ENCODE peak calls at places on chromosomes 12 and 14, in four cellular contexts. T is WTC11, Y is HepG2, M is SK-N-SH. X is an unnamed sample.

GRCh38 chr12:43029971-43030370 is 440.4 kb upstream of the PRICKLE1 start:
- DNase-seq in Y (no peak), T (no peak), M (no peak), X (no peak)

GRCh38 chr12:113241191-113242017 is 20.1 kb downstream of the TPCN1 start:
- DNase-seq in M (no peak), T (no peak), Y (peak; percentile 25), X (no peak)

GRCh38 chr12:56104815-56105476 is 587 bp downstream of the PA2G4 start:
- DNase-seq in M (peak; percentile 57), T (peak; percentile 26), Y (no peak), X (peak; percentile 70)

GRCh38 chr14:92962831-92963095 is 39.8 kb downstream of the CHGA start:
- DNase-seq in Y (no peak), M (no peak), T (no peak), X (no peak)

GRCh38 chr12:4281173-4281654 is 7.7 kb downstream of the CCND2 start:
- DNase-seq in T (no peak), M (no peak), Y (no peak), X (no peak)

GRCh38 chr14:35117112-35117511 is 4.7 kb downstream of the PPP2R3C start:
- DNase-seq in M (no peak), Y (no peak), T (no peak), X (no peak)

GRCh38 chr12:89960607-89961394 is 252.2 kb upstream of the ATP2B1 start:
- DNase-seq in T (no peak), Y (no peak), M (no peak), X (no peak)

GRCh38 chr12:119334459-119335170 is at the start of gene CCDC60:
- DNase-seq in T (peak; percentile 94), M (no peak), Y (no peak), X (peak; percentile 87)

GRCh38 chr12:124332068-124332672 is 37.3 kb downstream of the RFLNA start:
- DNase-seq in M (peak; percentile 73), Y (no peak), T (peak; percentile 59), X (peak; percentile 56)

GRCh38 chr12:75087656-75088055 is 122.0 kb downstream of the KCNC2 start:
- DNase-seq in T (no peak), Y (no peak), M (no peak), X (no peak)

GRCh38 chr12:76106631-76107030 is 22.1 kb upstream of the NAP1L1 start:
- DNase-seq in M (no peak), T (no peak), Y (no peak), X (no peak)

GRCh38 chr14:54366726-54367707 is 29.8 kb upstream of the CDKN3 start:
- DNase-seq in M (peak; percentile 30), Y (peak; percentile 84), T (peak; percentile 46), X (no peak)

GRCh38 chr14:36022765-36023415 is 153.6 kb downstream of the PTCSC3 start:
- DNase-seq in M (no peak), T (no peak), Y (no peak), X (no peak)

GRCh38 chr14:71012888-71013287 is 105.6 kb downstream of the PCNX1 start:
- DNase-seq in M (no peak), T (no peak), Y (no peak), X (no peak)

GRCh38 chr12:15899282-15899870 is 11.8 kb upstream of the DERA start:
- DNase-seq in Y (peak; percentile 30), M (no peak), T (no peak), X (no peak)

GRCh38 chr14:103628221-103628683 is 759 bp upstream of the KLC1 start:
- DNase-seq in Y (no peak), M (peak; percentile 72), T (peak; percentile 68), X (peak; percentile 75)

GRCh38 chr14:104155513-104155912 is 17.1 kb downstream of the KIF26A start:
- DNase-seq in M (no peak), T (no peak), Y (no peak), X (peak; percentile 17)

GRCh38 chr12:32828552-32828951 is 68.0 kb downstream of the PKP2 start:
- DNase-seq in M (no peak), Y (no peak), T (no peak), X (no peak)

GRCh38 chr14:76724827-76725550 is 36.3 kb upstream of the VASH1 start:
- DNase-seq in M (no peak), Y (no peak), T (no peak), X (no peak)

GRCh38 chr12:93803408-93803807 is 126.2 kb downstream of the CRADD start:
- DNase-seq in M (no peak), T (no peak), Y (no peak), X (no peak)

GRCh38 chr14:20347747-20348146 is 4.3 kb downstream of the PARP2 start:
- DNase-seq in M (no peak), T (no peak), Y (peak; percentile 85), X (no peak)

GRCh38 chr12:47977772-47978597 is 14.6 kb downstream of the TMEM106C start:
- DNase-seq in T (no peak), Y (no peak), M (no peak), X (no peak)

GRCh38 chr12:19411234-19412221 is 27.8 kb upstream of the AEBP2 start:
- DNase-seq in T (peak; percentile 39), M (no peak), Y (no peak), X (no peak)
- TF ChIP-seq FOXJ3 in T (no peak), M (no peak), Y (no peak), X (no peak)

GRCh38 chr12:125856899-125857298 is 791.7 kb downstream of the AACS start:
- DNase-seq in T (no peak), Y (no peak), M (no peak), X (no peak)

GRCh38 chr12:125860672-125861288 is 795.5 kb downstream of the AACS start:
- DNase-seq in T (no peak), M (peak; percentile 3), Y (no peak), X (no peak)

GRCh38 chr12:125856366-125856765 is 791.1 kb downstream of the AACS start:
- DNase-seq in T (no peak), M (no peak), Y (no peak), X (no peak)

DNA sequence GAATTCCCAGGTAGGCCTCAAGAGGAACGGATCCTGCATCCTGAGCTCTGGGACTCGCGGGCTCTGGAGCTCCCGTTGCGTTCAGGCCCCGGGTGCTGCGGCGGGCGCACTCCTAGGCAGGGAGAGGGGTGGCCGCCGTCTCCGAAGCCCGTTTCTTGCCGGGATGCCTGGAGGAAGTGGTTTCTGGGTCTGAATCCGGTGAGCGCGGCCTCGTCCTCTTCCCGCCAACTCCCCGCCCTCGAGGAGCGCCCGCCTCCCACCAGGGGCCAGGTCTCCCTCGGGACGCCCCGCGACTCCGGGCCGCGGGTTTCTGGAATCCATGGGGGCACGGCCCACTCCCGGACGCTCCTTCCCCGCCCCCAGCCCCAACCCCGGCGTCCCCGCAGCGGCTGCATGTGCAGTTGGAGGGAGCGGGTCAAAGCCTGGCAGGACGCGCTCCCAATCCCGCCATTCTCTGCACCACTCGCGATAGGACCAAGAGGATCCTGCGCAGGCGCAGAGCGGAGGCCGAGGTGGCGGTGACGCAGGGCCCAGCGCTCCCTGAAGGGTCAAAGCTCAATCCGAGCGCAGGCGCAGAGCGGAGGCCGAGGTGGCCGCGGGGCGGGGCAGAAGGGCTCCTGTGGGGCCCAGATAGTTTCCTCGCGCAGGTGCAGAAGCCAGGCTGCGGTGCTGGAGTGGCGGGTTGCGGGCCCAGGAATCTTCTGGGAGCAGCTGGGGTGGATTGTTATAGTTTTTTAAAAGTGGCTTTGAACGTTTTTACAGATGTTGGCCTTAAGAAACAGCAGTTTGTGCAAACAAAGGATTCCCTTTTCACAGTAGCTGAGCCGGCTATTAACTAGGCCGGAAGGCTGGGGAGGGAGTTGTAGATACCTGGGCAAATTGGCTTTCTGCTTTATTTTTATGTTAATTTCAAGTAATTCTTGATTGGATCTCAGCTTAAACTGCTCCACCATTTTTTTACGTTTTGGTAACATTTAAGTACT is 796.4 kb downstream of the AACS start:
- DNase-seq in M (peak; percentile 8), Y (no peak), T (no peak), X (peak; percentile 29)
- TF ChIP-seq FOXJ3 in M (no peak), Y (no peak), T (no peak), X (no peak)

DNA sequence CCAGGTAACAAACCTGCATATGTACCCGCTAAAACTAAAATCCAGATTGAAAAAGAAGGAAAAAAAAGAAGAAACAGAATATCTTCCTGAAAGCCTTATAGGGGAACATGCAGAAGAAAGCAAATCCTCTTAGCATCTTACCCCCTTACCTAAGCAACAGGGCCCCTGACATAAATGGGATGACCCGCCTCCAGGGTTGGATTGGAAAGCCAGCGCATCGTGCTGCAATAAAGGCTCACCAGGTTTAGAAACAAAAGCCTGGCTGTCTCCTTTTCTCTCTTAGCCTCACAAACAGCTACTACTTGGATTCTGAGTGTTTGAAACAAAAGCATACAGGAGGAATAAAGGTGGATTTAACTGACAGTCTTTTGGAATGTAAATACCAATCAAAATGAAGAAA is 13.8 kb upstream of the ADCK1 start:
- DNase-seq in Y (no peak), M (no peak), T (no peak), X (no peak)
- TF ChIP-seq FOXJ3 in Y (no peak), M (no peak), T (no peak), X (no peak)

GRCh38 chr12:132427999-132428871 is 61.7 kb upstream of the FBRSL1 start:
- DNase-seq in Y (peak; percentile 19), T (no peak), M (no peak), X (no peak)
- TF ChIP-seq FOXJ3 in Y (no peak), T (no peak), M (no peak), X (no peak)